ENCODE peak calls at places on chromosomes 1 and 21, in five cellular contexts. A, O, R, W and X are unnamed samples.

GRCh38 chr1:52032785-52033131 is 852 bp downstream of the KTI12 start:
- DNase-seq in A (no peak), O (peak; percentile 31), R (no peak), W (peak; percentile 50), X (no peak)

GRCh38 chr21:46317710-46318463 is 5.8 kb downstream of the C21orf58 start:
- DNase-seq in A (no peak), O (peak; percentile 43), R (no peak), W (no peak), X (no peak)

GRCh38 chr1:221350091-221350490 is 391.8 kb downstream of the DUSP10 start:
- DNase-seq in A (no peak), O (no peak), R (no peak), W (no peak), X (no peak)

GRCh38 chr1:150876111-150876434 is 326 bp downstream of the ARNT start:
- DNase-seq in A (peak; percentile 4), O (no peak), R (no peak), W (no peak), X (no peak)

GRCh38 chr1:106717561-106717960 is 338.9 kb upstream of the PRMT6 start:
- DNase-seq in A (no peak), O (no peak), R (no peak), W (no peak), X (no peak)

GRCh38 chr1:26471201-26471497 is 1.1 kb upstream of the HMGN2 start:
- DNase-seq in A (no peak), O (no peak), R (no peak), W (no peak), X (no peak)

GRCh38 chr1:202811296-202812175 is 782 bp downstream of the PCAT6 start:
- DNase-seq in A (no peak), O (no peak), R (no peak), W (peak; percentile 52), X (no peak)

GRCh38 chr1:211643324-211644212 is 31.9 kb downstream of the NEK2 start:
- DNase-seq in A (no peak), O (peak; percentile 60), R (no peak), W (peak; percentile 61), X (peak; percentile 83)